ENCODE peak calls at places on chromosome 13, in four cellular contexts. M is lower lobe of right lung, H is breast epithelium, D is heart right ventricle. Y is an unnamed sample. For H3K9me3, the result is how much of the 10 kb centered on the place peaks cover.

GRCh38 chr13:76812206-76812882 is 73.9 kb downstream of the KCTD12 start:
- DNase-seq in M (no peak), H (peak), D (peak), Y (no peak)

GRCh38 chr13:107650081-107650701 is 565.1 kb downstream of the LIG4 start:
- DNase-seq in M (peak), H (no peak), D (peak), Y (no peak)

GRCh38 chr13:40132249-40132648 is 476.8 kb downstream of the COG6 start:
- DNase-seq in M (no peak), H (no peak), D (no peak), Y (no peak)

GRCh38 chr13:94182185-94182761 is 297.2 kb downstream of the DCT start:
- DNase-seq in M (no peak), H (no peak), D (no peak), Y (no peak)

GRCh38 chr13:98313938-98314292 is 136.8 kb upstream of the RNF113B start:
- DNase-seq in M (no peak), H (no peak), D (no peak), Y (no peak)

GRCh38 chr13:58620171-58620570 is 988.6 kb downstream of the PCDH17 start:
- DNase-seq in M (no peak), H (no peak), D (no peak), Y (no peak)

GRCh38 chr13:95641291-95641811 is 3.2 kb downstream of the DZIP1 start:
- DNase-seq in M (no peak), H (no peak), D (peak), Y (no peak)

GRCh38 chr13:91291078-91291477 is 56.4 kb upstream of the MIR17HG start:
- DNase-seq in M (no peak), H (no peak), D (no peak), Y (no peak)

GRCh38 chr13:96898212-96898611 is 96.1 kb downstream of the OXGR1 start:
- DNase-seq in M (no peak), H (no peak), D (no peak), Y (no peak)

GRCh38 chr13:110964229-110965037 is 49.6 kb upstream of the ANKRD10 start:
- DNase-seq in M (no peak), H (no peak), D (no peak), Y (no peak)

GRCh38 chr13:41588899-41589298 is 131.5 kb downstream of the RGCC start:
- DNase-seq in M (no peak), H (no peak), D (no peak), Y (no peak)

GRCh38 chr13:77290342-77290741 is 36.6 kb downstream of the MYCBP2 start:
- DNase-seq in M (no peak), H (no peak), D (no peak), Y (no peak)

GRCh38 chr13:33349996-33350826 is 64.7 kb upstream of the STARD13 start:
- DNase-seq in M (peak), H (no peak), D (peak), Y (no peak)

GRCh38 chr13:25727250-25727649 is 324.6 kb downstream of the SHISA2 start:
- DNase-seq in M (peak), H (peak), D (no peak), Y (no peak)

GRCh38 chr13:92963029-92963428 is 263.6 kb upstream of the GPC6 start:
- DNase-seq in M (no peak), H (no peak), D (no peak), Y (no peak)

GRCh38 chr13:103810026-103810425 is 743.8 kb upstream of the SLC10A2 start:
- DNase-seq in M (no peak), H (no peak), D (no peak), Y (no peak)

GRCh38 chr13:51502206-51502651 is 49.4 kb upstream of the INTS6 start:
- DNase-seq in M (no peak), H (no peak), D (no peak), Y (no peak)

GRCh38 chr13:58476176-58476575 is 844.6 kb downstream of the PCDH17 start:
- DNase-seq in M (no peak), H (no peak), D (no peak), Y (no peak)

GRCh38 chr13:40547545-40548322 is 118.7 kb downstream of the FOXO1 start:
- DNase-seq in M (no peak), H (no peak), D (no peak), Y (no peak)

GRCh38 chr13:47111499-47111898 is 214.6 kb upstream of the HTR2A start:
- DNase-seq in M (no peak), H (no peak), D (no peak), Y (no peak)

GRCh38 chr13:47114030-47114429 is 217.2 kb upstream of the HTR2A start:
- DNase-seq in M (no peak), H (no peak), D (no peak), Y (no peak)

GRCh38 chr13:47112900-47113299 is 216.0 kb upstream of the HTR2A start:
- DNase-seq in M (no peak), H (no peak), D (no peak), Y (no peak)

GRCh38 chr13:47110833-47111240 is 214.0 kb upstream of the HTR2A start:
- DNase-seq in M (no peak), H (no peak), D (no peak), Y (no peak)

DNA sequence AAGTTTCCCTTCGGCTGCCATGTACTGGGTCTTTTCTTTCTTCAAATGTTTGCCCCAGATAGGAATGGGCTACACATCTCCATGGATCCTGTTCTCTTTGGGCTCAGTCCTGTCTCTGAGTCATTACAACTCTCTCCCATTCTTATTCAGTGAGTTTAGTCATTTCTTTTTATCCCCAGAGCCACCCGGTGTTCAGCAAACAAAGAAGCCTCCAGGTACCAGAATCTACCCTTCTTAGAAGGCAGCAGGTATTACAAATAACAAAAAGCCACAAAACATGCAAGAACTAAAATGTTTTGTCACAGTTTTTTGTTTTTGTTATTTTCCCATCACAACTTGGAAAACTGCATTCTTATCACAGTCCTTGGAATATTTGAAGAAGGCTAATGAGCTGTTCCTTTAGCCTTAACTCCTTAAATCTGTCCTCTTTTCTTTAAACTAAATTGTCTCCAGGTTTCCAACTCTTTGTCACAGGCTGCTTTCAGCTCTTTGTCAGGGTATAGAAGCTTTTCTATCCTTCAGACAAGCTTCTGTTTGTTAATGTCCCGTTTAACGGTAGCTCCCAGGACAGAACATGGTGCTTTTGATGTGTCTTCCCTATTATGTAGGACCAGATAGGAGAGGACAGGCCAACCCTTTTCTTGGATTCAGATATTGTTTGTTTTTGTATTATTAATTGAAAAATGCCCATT is 215.5 kb upstream of the HTR2A start:
- DNase-seq in M (no peak), H (no peak), D (no peak), Y (no peak)
- H3K27ac ChIP-seq in M (no peak), H (no peak), D (no peak), Y (no peak)

GRCh38 chr13:31328549-31329229 is 128.9 kb downstream of the B3GLCT start:
- DNase-seq in M (no peak), H (no peak), D (no peak), Y (no peak)
- TF ChIP-seq CTCF in M (no peak), H (no peak), D (no peak), Y (no peak)

DNA sequence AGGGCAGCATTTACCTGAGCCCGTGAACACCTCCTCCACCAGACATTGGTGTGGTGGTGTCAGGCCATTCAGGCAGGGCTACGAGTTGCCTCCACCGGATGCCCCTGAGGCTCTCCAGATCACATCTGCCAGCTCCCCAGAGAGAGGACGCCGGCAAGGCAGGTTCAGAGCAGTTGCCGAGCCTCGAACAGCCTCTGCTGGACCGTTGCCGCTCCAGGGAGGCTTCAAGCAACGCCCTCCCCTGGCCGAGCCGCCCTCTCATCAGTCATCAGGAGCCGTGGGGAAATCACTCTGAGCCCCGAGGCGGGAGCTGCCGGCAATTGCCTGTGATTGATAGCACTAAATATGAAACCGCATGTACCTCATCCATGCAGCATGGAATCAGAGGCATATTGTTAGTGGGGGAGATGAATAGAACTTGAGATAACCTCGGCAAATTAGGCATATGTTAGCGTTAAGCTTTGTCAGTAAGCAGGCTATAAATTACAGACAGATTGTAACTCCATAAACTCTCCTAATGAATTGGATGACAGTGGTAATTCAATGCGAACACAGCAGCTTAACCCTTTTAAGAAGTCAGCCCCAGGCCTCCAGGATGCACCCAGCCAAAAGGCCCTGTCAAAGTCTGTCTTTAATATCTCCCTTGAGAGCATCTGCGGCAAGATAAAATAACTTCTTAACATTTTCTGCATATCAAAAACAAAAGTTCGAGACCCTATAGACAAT is 29.8 kb upstream of the SPACA7 start:
- DNase-seq in M (no peak), H (no peak), D (no peak), Y (no peak)
- H3K9me3 ChIP-seq in M (under half), H (under half), D (under half), Y (under half)

GRCh38 chr13:32136716-32137115 is 105.1 kb downstream of the FRY start:
- DNase-seq in M (no peak), H (no peak), D (no peak), Y (no peak)
- H3K27ac ChIP-seq in M (no peak), H (no peak), D (no peak), Y (no peak)

GRCh38 chr13:44967656-44968451 is 21.4 kb downstream of the NUFIP1 start:
- DNase-seq in M (no peak), H (no peak), D (no peak), Y (no peak)
- TF ChIP-seq CTCF in M (no peak), H (no peak), D (no peak), Y (no peak)